ENCODE peak calls at places on chromosomes 3 and 15, in five cellular contexts. T is adipocyte, P is GM23338, L is cardiac muscle cell, S is heart right ventricle. D is an unnamed sample.

GRCh38 chr3:49311283-49311682 is 28.6 kb downstream of the USP4 start:
- DNase-seq in S (no peak), P (peak; percentile 31), T (no peak), L (no peak), D (no peak)

GRCh38 chr15:64004582-64004981 is 41.7 kb downstream of the DAPK2 start:
- DNase-seq in S (no peak), T (no peak), P (no peak), L (no peak), D (no peak)

GRCh38 chr3:101867521-101867920 is 18.2 kb downstream of the NFKBIZ start:
- DNase-seq in T (no peak), S (no peak), P (no peak), L (no peak), D (no peak)

GRCh38 chr3:17431477-17432045 is 310.9 kb downstream of the TBC1D5 start:
- DNase-seq in L (peak; percentile 21), S (no peak), T (peak; percentile 84), P (no peak), D (no peak)

GRCh38 chr3:65548848-65549625 is 489.7 kb downstream of the MAGI1 start:
- DNase-seq in L (no peak), P (peak; percentile 79), T (peak; percentile 56), S (peak; percentile 40), D (no peak)

GRCh38 chr3:190581041-190581501 is 67.2 kb downstream of the IL1RAP start:
- DNase-seq in S (no peak), L (peak; percentile 74), P (no peak), T (peak; percentile 45), D (no peak)

GRCh38 chr3:64889991-64890390 is 202.2 kb upstream of the ADAMTS9 start:
- DNase-seq in P (peak; percentile 11), S (peak; percentile 62), T (no peak), L (peak; percentile 72), D (no peak)

GRCh38 chr3:28124882-28125281 is 116.5 kb upstream of the CMC1 start:
- DNase-seq in S (no peak), T (no peak), L (no peak), P (no peak), D (no peak)

GRCh38 chr15:29124581-29125381 is 144.8 kb downstream of the NSMCE3 start:
- DNase-seq in P (peak; percentile 51), T (peak; percentile 21), L (peak; percentile 9), S (no peak), D (no peak)

GRCh38 chr15:100333236-100333635 is 8.5 kb downstream of the ADAMTS17 start:
- DNase-seq in P (no peak), L (no peak), T (no peak), S (no peak), D (no peak)

GRCh38 chr3:24387000-24387399 is 107.7 kb downstream of the THRB start:
- DNase-seq in P (no peak), T (peak; percentile 32), S (no peak), L (peak; percentile 5), D (no peak)

GRCh38 chr3:4356642-4357041 is 53.5 kb downstream of the SETMAR start:
- DNase-seq in T (no peak), L (no peak), S (no peak), P (no peak), D (no peak)

GRCh38 chr3:11808231-11808630 is 38.5 kb downstream of the TAMM41 start:
- DNase-seq in L (no peak), S (no peak), P (no peak), T (no peak), D (no peak)

GRCh38 chr3:116443096-116443793 is 2.0 kb downstream of the LSAMP start:
- DNase-seq in L (peak; percentile 8), T (peak; percentile 24), P (peak; percentile 5), S (no peak), D (no peak)

GRCh38 chr3:161244538-161244937 is 23.4 kb downstream of the NMD3 start:
- DNase-seq in L (no peak), T (no peak), P (no peak), S (no peak), D (no peak)

GRCh38 chr3:88188436-88188835 is 38.7 kb downstream of the C3orf38 start:
- DNase-seq in L (peak; percentile 33), T (peak; percentile 3), P (no peak), S (peak; percentile 36), D (no peak)

GRCh38 chr3:72352176-72352575 is 496.1 kb downstream of the SHQ1 start:
- DNase-seq in T (no peak), S (no peak), P (no peak), L (no peak), D (no peak)
- H3K4me3 ChIP-seq in T (no peak overlapping the region), S (no peak overlapping the region), P (no peak overlapping the region), L (no peak overlapping the region), D (no peak overlapping the region)

GRCh38 chr3:159721324-159721723 is 267.3 kb upstream of the IL12A start:
- DNase-seq in S (no peak), T (no peak), P (no peak), L (no peak), D (no peak)
- H3K4me3 ChIP-seq in S (no peak overlapping the region), T (no peak overlapping the region), P (no peak overlapping the region), L (no peak overlapping the region), D (no peak overlapping the region)

DNA sequence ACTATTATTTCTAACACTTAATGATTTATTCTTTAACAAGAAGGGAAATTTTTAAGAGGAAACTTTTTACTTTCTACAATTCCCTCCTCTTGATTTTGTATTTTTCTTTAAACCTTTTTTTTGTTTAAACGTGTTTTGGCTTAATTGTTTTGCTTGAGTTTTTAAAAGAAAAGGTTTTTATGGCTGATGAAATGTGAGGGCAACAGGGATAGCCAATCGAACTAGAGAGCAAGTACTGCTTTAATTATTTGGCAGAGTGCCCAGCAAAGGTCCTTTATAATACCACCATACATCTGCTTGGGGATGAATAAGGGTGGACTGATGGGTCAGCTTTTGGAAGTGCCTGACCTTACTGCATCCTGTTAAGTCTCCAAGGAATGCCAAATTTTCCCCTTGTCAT is 19.6 kb upstream of the MTHFS start:
- DNase-seq in P (no peak), T (no peak), L (no peak), S (no peak), D (no peak)
- H3K4me3 ChIP-seq in P (no peak overlapping the region), T (no peak overlapping the region), L (no peak overlapping the region), S (no peak overlapping the region), D (no peak overlapping the region)

GRCh38 chr3:177193706-177194268 is 3.5 kb downstream of the TBL1XR1 start:
- DNase-seq in T (no peak), L (no peak), S (no peak), P (no peak), D (no peak)
- H3K4me3 ChIP-seq in T (peak overlapping the region; percentile 8), L (peak overlapping the region; percentile 3), S (no peak overlapping the region), P (peak overlapping the region; percentile 91), D (no peak overlapping the region)

GRCh38 chr15:60916674-60917468 is 312.2 kb downstream of the RORA start:
- DNase-seq in T (peak; percentile 94), P (peak; percentile 97), L (peak; percentile 94), S (peak; percentile 83), D (peak; percentile 89)
- H3K4me3 ChIP-seq in T (peak overlapping the region; percentile 77), P (no peak overlapping the region), L (no peak overlapping the region), S (no peak overlapping the region), D (peak overlapping the region; percentile 24)

DNA sequence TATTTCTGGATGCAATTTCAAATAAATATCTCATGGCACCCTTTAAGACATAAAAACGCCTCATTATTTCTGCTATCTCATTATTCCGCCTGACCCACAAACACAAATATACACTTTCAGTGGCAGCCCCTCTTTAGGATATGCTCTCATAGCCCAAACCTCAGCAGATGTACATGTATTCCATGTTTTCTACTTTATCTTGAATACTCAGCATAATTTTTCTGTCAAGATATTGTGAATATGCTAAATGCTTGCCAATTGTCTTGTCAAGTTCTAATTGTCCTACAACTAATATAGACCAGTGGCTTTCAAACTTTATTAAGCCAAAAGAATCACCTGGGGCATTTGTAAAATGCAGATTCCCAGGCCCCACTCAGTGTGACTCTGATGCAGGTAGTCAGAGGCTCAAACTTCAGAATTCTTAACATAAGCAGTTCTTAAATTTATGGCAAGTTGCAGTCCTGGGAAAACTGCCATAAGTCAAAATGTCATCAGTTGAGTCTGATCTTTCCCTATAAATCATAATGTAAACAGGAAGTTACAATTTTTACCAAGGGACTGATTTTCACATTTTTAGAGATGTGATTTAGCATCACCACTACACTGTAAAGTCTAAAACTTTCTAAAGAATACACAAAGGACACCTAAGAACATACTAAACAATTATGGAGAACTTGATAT is 135.1 kb downstream of the TBL1XR1 start:
- DNase-seq in L (no peak), P (no peak), S (no peak), T (no peak), D (no peak)
- H3K4me3 ChIP-seq in L (no peak overlapping the region), P (no peak overlapping the region), S (no peak overlapping the region), T (no peak overlapping the region), D (no peak overlapping the region)

DNA sequence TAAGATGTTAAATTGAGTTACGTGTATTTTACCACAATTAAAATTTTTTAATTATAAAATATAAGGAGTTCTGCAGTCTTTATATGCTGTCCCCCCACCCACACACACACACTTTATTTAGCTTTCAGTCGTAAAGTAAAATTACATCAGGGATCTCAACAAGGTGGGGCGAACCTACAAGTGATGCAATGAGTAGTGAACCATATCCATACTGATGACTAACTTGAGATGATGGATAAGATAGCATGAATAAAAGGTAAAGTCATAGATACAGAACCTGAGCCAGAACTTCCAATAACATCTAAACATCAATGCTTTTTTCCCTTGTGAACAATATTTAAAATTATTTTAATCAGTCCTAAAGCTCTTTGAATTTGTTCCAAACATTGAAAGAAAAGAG is 77.2 kb downstream of the VPS13C start:
- DNase-seq in L (no peak), P (no peak), S (no peak), T (no peak), D (no peak)
- H3K4me3 ChIP-seq in L (no peak overlapping the region), P (no peak overlapping the region), S (no peak overlapping the region), T (no peak overlapping the region), D (no peak overlapping the region)

GRCh38 chr3:55965776-55966175 is 478.7 kb upstream of the WNT5A start:
- DNase-seq in S (no peak), T (no peak), P (no peak), L (no peak), D (no peak)
- H3K4me3 ChIP-seq in S (no peak overlapping the region), T (no peak overlapping the region), P (no peak overlapping the region), L (no peak overlapping the region), D (no peak overlapping the region)

D was measured in WERI-Rb-1.